ENCODE peak calls at places on chromosomes 7 and 10, in ten cellular contexts. One of them, this sample, is unnamed.

GRCh38 chr7:699260-700170 is 27.0 kb upstream of the DNAAF5 start:
- DNase-seq in Kasumi-1: no peak
- DNase-seq in amygdala: no peak
- DNase-seq in IMR-90: peak; percentile 20
- DNase-seq in A172: no peak
- DNase-seq in H54: no peak
- DNase-seq in tibial artery: peak; percentile 47
- DNase-seq in NCI-H460: no peak
- DNase-seq in activated T-cell treated with anti-CD3 and anti-CD28 coated beads for 1 hour: no peak
- DNase-seq in NCI-H774: no peak
- DNase-seq in this sample: peak; percentile 18

GRCh38 chr7:128921866-128922440 is 11.4 kb upstream of the KCP start:
- DNase-seq in Kasumi-1: no peak
- DNase-seq in amygdala: no peak
- DNase-seq in IMR-90: no peak
- DNase-seq in A172: no peak
- DNase-seq in H54: no peak
- DNase-seq in tibial artery: peak; percentile 35
- DNase-seq in NCI-H460: no peak
- DNase-seq in activated T-cell treated with anti-CD3 and anti-CD28 coated beads for 1 hour: no peak
- DNase-seq in NCI-H774: no peak
- DNase-seq in this sample: no peak

GRCh38 chr7:106779877-106780276 is 85.2 kb upstream of the PIK3CG start:
- DNase-seq in Kasumi-1: no peak
- DNase-seq in amygdala: no peak
- DNase-seq in IMR-90: no peak
- DNase-seq in A172: peak; percentile 21
- DNase-seq in H54: no peak
- DNase-seq in tibial artery: no peak
- DNase-seq in NCI-H460: no peak
- DNase-seq in activated T-cell treated with anti-CD3 and anti-CD28 coated beads for 1 hour: no peak
- DNase-seq in NCI-H774: no peak
- DNase-seq in this sample: peak; percentile 71

GRCh38 chr10:10642741-10643280 is 374.9 kb upstream of the CELF2 start:
- DNase-seq in Kasumi-1: no peak
- DNase-seq in amygdala: no peak
- DNase-seq in IMR-90: peak; percentile 32
- DNase-seq in A172: no peak
- DNase-seq in H54: no peak
- DNase-seq in tibial artery: peak; percentile 91
- DNase-seq in NCI-H460: no peak
- DNase-seq in activated T-cell treated with anti-CD3 and anti-CD28 coated beads for 1 hour: no peak
- DNase-seq in NCI-H774: no peak
- DNase-seq in this sample: no peak

GRCh38 chr10:51808187-51808586 is 108.8 kb upstream of the CSTF2T start:
- DNase-seq in Kasumi-1: no peak
- DNase-seq in amygdala: no peak
- DNase-seq in IMR-90: no peak
- DNase-seq in A172: no peak
- DNase-seq in H54: no peak
- DNase-seq in tibial artery: no peak
- DNase-seq in NCI-H460: no peak
- DNase-seq in activated T-cell treated with anti-CD3 and anti-CD28 coated beads for 1 hour: no peak
- DNase-seq in NCI-H774: no peak
- DNase-seq in this sample: no peak

GRCh38 chr10:896982-897381 is 34.5 kb downstream of the LARP4B start:
- DNase-seq in Kasumi-1: no peak
- DNase-seq in amygdala: no peak
- DNase-seq in IMR-90: no peak
- DNase-seq in A172: no peak
- DNase-seq in H54: no peak
- DNase-seq in tibial artery: no peak
- DNase-seq in NCI-H460: no peak
- DNase-seq in activated T-cell treated with anti-CD3 and anti-CD28 coated beads for 1 hour: no peak
- DNase-seq in NCI-H774: no peak
- DNase-seq in this sample: no peak

GRCh38 chr7:155213385-155213784 is 84.3 kb upstream of the INSIG1 start:
- DNase-seq in Kasumi-1: no peak
- DNase-seq in amygdala: no peak
- DNase-seq in IMR-90: peak; percentile 75
- DNase-seq in A172: no peak
- DNase-seq in H54: no peak
- DNase-seq in tibial artery: peak; percentile 40
- DNase-seq in NCI-H460: no peak
- DNase-seq in activated T-cell treated with anti-CD3 and anti-CD28 coated beads for 1 hour: no peak
- DNase-seq in NCI-H774: no peak
- DNase-seq in this sample: no peak

GRCh38 chr10:93245772-93246171 is 172.1 kb downstream of the CYP26A1 start:
- DNase-seq in Kasumi-1: peak; percentile 9
- DNase-seq in amygdala: no peak
- DNase-seq in IMR-90: no peak
- DNase-seq in A172: no peak
- DNase-seq in H54: no peak
- DNase-seq in tibial artery: no peak
- DNase-seq in NCI-H460: no peak
- DNase-seq in activated T-cell treated with anti-CD3 and anti-CD28 coated beads for 1 hour: no peak
- DNase-seq in NCI-H774: no peak
- DNase-seq in this sample: no peak

GRCh38 chr7:1708640-1709249 is 38.7 kb downstream of the ELFN1 start:
- DNase-seq in Kasumi-1: no peak
- DNase-seq in amygdala: no peak
- DNase-seq in IMR-90: no peak
- DNase-seq in A172: no peak
- DNase-seq in H54: no peak
- DNase-seq in tibial artery: peak; percentile 44
- DNase-seq in NCI-H460: no peak
- DNase-seq in activated T-cell treated with anti-CD3 and anti-CD28 coated beads for 1 hour: no peak
- DNase-seq in NCI-H774: no peak
- DNase-seq in this sample: peak; percentile 29

GRCh38 chr10:124378817-124379510 is 39.8 kb downstream of the OAT start:
- DNase-seq in Kasumi-1: no peak
- DNase-seq in amygdala: no peak
- DNase-seq in IMR-90: no peak
- DNase-seq in A172: peak; percentile 35
- DNase-seq in H54: peak; percentile 41
- DNase-seq in tibial artery: peak; percentile 63
- DNase-seq in NCI-H460: no peak
- DNase-seq in activated T-cell treated with anti-CD3 and anti-CD28 coated beads for 1 hour: no peak
- DNase-seq in NCI-H774: no peak
- DNase-seq in this sample: peak; percentile 25

This sample was measured in Caco-2.